ENCODE peak calls at places on chromosome 1, in seven cellular contexts. R is left lung, N is AG04450, W is breast epithelium, C is endodermal cell, P is body of pancreas, F is uterus. T is an unnamed sample. For H3K27me3, the result is how much of the 10 kb centered on the place peaks cover.

GRCh38 chr1:222914861-222915632 is 100.2 kb downstream of the DISP1 start:
- DNase-seq in R (peak), N (no peak), W (no peak), C (no peak), P (no peak), F (no peak), T (no peak)

GRCh38 chr1:4696161-4696745 is 41.8 kb downstream of the AJAP1 start:
- DNase-seq in R (peak), N (no peak), W (no peak), C (no peak), P (no peak), F (no peak), T (no peak)

GRCh38 chr1:233613252-233614172 is at the start of gene KCNK1:
- DNase-seq in R (peak), N (no peak), W (peak), C (peak), P (peak), F (peak), T (no peak)

GRCh38 chr1:240732390-240732789 is 120.4 kb upstream of the GREM2 start:
- DNase-seq in R (no peak), N (peak), W (no peak), C (no peak), P (no peak), F (no peak), T (no peak)

GRCh38 chr1:31509124-31510072 is 66.9 kb upstream of the TINAGL1 start:
- DNase-seq in R (no peak), N (no peak), W (no peak), C (no peak), P (no peak), F (no peak), T (no peak)

GRCh38 chr1:185420588-185421081 is 103.6 kb upstream of the IVNS1ABP start:
- DNase-seq in R (no peak), N (no peak), W (no peak), C (no peak), P (no peak), F (no peak), T (no peak)

GRCh38 chr1:94236630-94237290 is 624 bp downstream of the ARHGAP29 start:
- DNase-seq in R (no peak), N (no peak), W (no peak), C (peak), P (peak), F (peak), T (no peak)

GRCh38 chr1:215273838-215274516 is 191.4 kb downstream of the KCNK2 start:
- DNase-seq in R (no peak), N (peak), W (no peak), C (no peak), P (no peak), F (no peak), T (no peak)

GRCh38 chr1:59123081-59123675 is 173.7 kb upstream of the FGGY start:
- DNase-seq in R (no peak), N (no peak), W (no peak), C (no peak), P (no peak), F (no peak), T (no peak)

GRCh38 chr1:27318596-27318995 is 3.4 kb upstream of the TMEM222 start:
- DNase-seq in R (no peak), N (no peak), W (no peak), C (no peak), P (no peak), F (no peak), T (no peak)

GRCh38 chr1:41122851-41123518 is 101.5 kb upstream of the SLFNL1 start:
- DNase-seq in R (no peak), N (peak), W (no peak), C (peak), P (peak), F (no peak), T (no peak)

GRCh38 chr1:227604446-227604845 is 41.1 kb downstream of the ZNF678 start:
- DNase-seq in R (no peak), N (no peak), W (no peak), C (no peak), P (no peak), F (no peak), T (no peak)

GRCh38 chr1:35173516-35174224 is 19.3 kb downstream of the SFPQ start:
- DNase-seq in R (no peak), N (no peak), W (no peak), C (no peak), P (no peak), F (no peak), T (no peak)

GRCh38 chr1:67479146-67479891 is 49.1 kb upstream of the SERBP1 start:
- DNase-seq in R (no peak), N (no peak), W (no peak), C (no peak), P (peak), F (peak), T (no peak)

GRCh38 chr1:226417830-226418546 is 10.1 kb upstream of the PARP1 start:
- DNase-seq in R (no peak), N (no peak), W (no peak), C (peak), P (no peak), F (no peak), T (no peak)

GRCh38 chr1:79079770-79080169 is 73.2 kb upstream of the ADGRL4 start:
- DNase-seq in R (no peak), N (peak), W (no peak), C (peak), P (peak), F (no peak), T (no peak)

GRCh38 chr1:234969630-234970370 is 158.8 kb downstream of the TOMM20 start:
- DNase-seq in R (peak), N (peak), W (peak), C (peak), P (peak), F (peak), T (no peak)

GRCh38 chr1:16927711-16928485 is 6.2 kb downstream of the CROCC start:
- DNase-seq in R (peak), N (no peak), W (no peak), C (no peak), P (no peak), F (no peak), T (no peak)

GRCh38 chr1:201019321-201019977 is 4.1 kb downstream of the KIF21B start:
- DNase-seq in R (peak), N (no peak), W (no peak), C (peak), P (peak), F (no peak), T (peak)

GRCh38 chr1:226973898-226974543 is 33.9 kb downstream of the COQ8A start:
- DNase-seq in R (no peak), N (no peak), W (no peak), C (peak), P (peak), F (peak), T (no peak)

GRCh38 chr1:168556647-168557046 is 12.8 kb upstream of the XCL2 start:
- DNase-seq in R (no peak), N (no peak), W (no peak), C (no peak), P (no peak), F (no peak), T (no peak)

GRCh38 chr1:240304466-240304865 is 212.8 kb downstream of the FMN2 start:
- DNase-seq in R (no peak), N (no peak), W (no peak), C (peak), P (no peak), F (no peak), T (no peak)

GRCh38 chr1:99808391-99809115 is 41.6 kb upstream of the AGL start:
- DNase-seq in R (no peak), N (peak), W (no peak), C (peak), P (peak), F (peak), T (no peak)

GRCh38 chr1:38235705-38236104 is 189.1 kb upstream of the POU3F1 start:
- DNase-seq in R (no peak), N (no peak), W (no peak), C (no peak), P (peak), F (no peak), T (no peak)

GRCh38 chr1:35029756-35030155 is 2.0 kb downstream of the ZMYM6 start:
- DNase-seq in R (no peak), N (no peak), W (no peak), C (no peak), P (no peak), F (no peak), T (no peak)

GRCh38 chr1:201327687-201328240 is 44.5 kb downstream of the PKP1 start:
- DNase-seq in R (no peak), N (no peak), W (no peak), C (no peak), P (no peak), F (no peak), T (no peak)

GRCh38 chr1:151833172-151833571 is 1.6 kb upstream of the RORC start:
- DNase-seq in R (no peak), N (no peak), W (no peak), C (no peak), P (no peak), F (no peak), T (no peak)

GRCh38 chr1:85342177-85342576 is 65.7 kb upstream of the BCL10 start:
- DNase-seq in R (no peak), N (no peak), W (no peak), C (no peak), P (no peak), F (no peak), T (no peak)

GRCh38 chr1:175158133-175158532 is 34.4 kb downstream of the KIAA0040 start:
- DNase-seq in R (no peak), N (no peak), W (no peak), C (no peak), P (no peak), F (no peak), T (no peak)

GRCh38 chr1:110341146-110341871 is 2.1 kb downstream of the RBM15 start:
- DNase-seq in R (no peak), N (no peak), W (no peak), C (no peak), P (no peak), F (no peak), T (no peak)

GRCh38 chr1:109249654-109250401 is 489 bp downstream of the CELSR2 start:
- DNase-seq in R (peak), N (no peak), W (no peak), C (peak), P (no peak), F (peak), T (no peak)

GRCh38 chr1:34829250-34829649 is 30.3 kb downstream of the SMIM12 start:
- DNase-seq in R (no peak), N (no peak), W (no peak), C (peak), P (no peak), F (no peak), T (no peak)

GRCh38 chr1:17207966-17208418 is 3.1 kb downstream of the PADI1 start:
- DNase-seq in R (no peak), N (no peak), W (no peak), C (peak), P (no peak), F (no peak), T (no peak)

GRCh38 chr1:229624906-229625871 is 733 bp downstream of the TAF5L start:
- DNase-seq in R (peak), N (no peak), W (no peak), C (peak), P (peak), F (peak), T (peak)

GRCh38 chr1:69913967-69914366 is 291.4 kb downstream of the LRRC40 start:
- DNase-seq in R (no peak), N (peak), W (no peak), C (no peak), P (peak), F (no peak), T (no peak)

GRCh38 chr1:18805116-18805515 is 54.3 kb downstream of the TAS1R2 start:
- DNase-seq in R (no peak), N (no peak), W (no peak), C (no peak), P (no peak), F (no peak), T (no peak)

DNA sequence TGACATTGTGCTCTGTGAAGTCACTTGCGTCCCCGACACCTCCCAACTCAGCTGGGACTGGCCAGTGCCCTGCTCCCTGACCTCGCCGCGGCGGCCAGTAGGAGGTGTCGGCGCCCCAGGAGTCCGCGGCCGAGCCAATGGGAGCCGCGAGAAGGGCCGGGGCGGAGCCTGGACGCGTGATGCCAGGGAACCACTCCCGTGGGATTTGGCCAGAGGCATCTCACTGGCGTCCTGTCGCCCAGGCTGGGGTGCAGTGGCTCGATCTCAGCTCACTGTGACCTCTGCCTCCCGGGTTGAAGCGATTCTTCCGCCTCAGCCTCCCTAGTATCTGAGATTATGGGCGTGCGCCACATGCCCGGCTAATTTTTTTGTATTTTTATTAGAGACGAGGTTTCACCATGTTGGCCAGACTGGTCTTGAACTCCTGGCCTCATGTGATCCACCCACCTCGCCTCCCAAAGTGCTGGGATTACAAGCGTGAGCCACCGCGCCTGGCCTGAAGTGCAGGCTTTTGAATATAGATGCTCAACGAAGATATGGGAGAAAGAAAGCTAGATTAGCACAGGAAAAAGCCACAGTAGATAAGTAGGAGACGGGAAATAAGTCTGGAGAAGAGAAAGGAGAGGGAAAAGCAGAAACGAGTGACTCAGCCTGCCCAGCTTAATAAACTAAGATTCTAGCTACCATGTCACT is 38.0 kb downstream of the ZBTB8OS start:
- DNase-seq in R (peak), N (no peak), W (peak), C (peak), P (peak), F (peak), T (peak)
- TF ChIP-seq CTCF in R (peak), N (no peak), W (no peak), C (peak), P (no peak), F (peak), T (no peak)

GRCh38 chr1:8027748-8028631 is 1.9 kb upstream of the ERRFI1 start:
- DNase-seq in R (no peak), N (no peak), W (no peak), C (no peak), P (no peak), F (no peak), T (no peak)
- H3K27ac ChIP-seq in R (peak), N (peak), W (peak), C (no peak), P (peak), F (peak), T (no peak)

GRCh38 chr1:202628646-202629215 is 81.5 kb downstream of the SYT2 start:
- DNase-seq in R (no peak), N (no peak), W (no peak), C (no peak), P (no peak), F (no peak), T (no peak)
- H3K27me3 ChIP-seq in R (half or more), N (under half), W (under half), C (under half), P (under half), F (under half), T (under half)

DNA sequence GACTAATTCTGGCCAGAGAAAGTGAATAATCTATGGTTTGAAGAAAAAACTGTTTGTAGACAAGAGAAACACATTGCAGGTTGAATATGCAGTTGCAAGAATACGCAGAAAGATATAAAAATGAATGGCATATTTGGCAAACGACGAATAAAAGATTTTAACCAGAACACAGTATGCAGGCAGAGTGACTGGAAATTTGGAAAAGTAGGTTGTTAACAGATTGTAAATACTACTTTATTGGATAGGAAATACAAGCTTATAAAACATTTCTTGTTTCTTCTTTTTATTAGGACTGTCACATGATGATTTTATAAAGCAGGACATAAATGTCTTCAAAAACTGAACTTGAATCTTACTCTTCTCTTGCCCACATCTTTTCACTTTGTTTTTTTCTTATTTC is 573.3 kb upstream of the PBX1 start:
- DNase-seq in R (no peak), N (no peak), W (no peak), C (no peak), P (no peak), F (no peak), T (no peak)
- TF ChIP-seq CTCF in R (no peak), N (no peak), W (no peak), C (no peak), P (no peak), F (no peak), T (no peak)

GRCh38 chr1:65178235-65178634 is 30.2 kb downstream of the AK4 start:
- DNase-seq in R (no peak), N (no peak), W (no peak), C (no peak), P (no peak), F (no peak), T (no peak)

GRCh38 chr1:65177457-65177856 is 29.5 kb downstream of the AK4 start:
- DNase-seq in R (no peak), N (no peak), W (no peak), C (no peak), P (no peak), F (no peak), T (no peak)

GRCh38 chr1:65176071-65176470 is 28.1 kb downstream of the AK4 start:
- DNase-seq in R (no peak), N (no peak), W (no peak), C (no peak), P (no peak), F (no peak), T (no peak)

GRCh38 chr1:65175171-65176070 is 27.4 kb downstream of the AK4 start:
- DNase-seq in R (no peak), N (no peak), W (no peak), C (no peak), P (no peak), F (no peak), T (no peak)

GRCh38 chr1:65176571-65176970 is 28.6 kb downstream of the AK4 start:
- DNase-seq in R (no peak), N (no peak), W (no peak), C (no peak), P (no peak), F (no peak), T (no peak)
- H3K27ac ChIP-seq in R (no peak), N (no peak), W (peak), C (no peak), P (no peak), F (no peak), T (no peak)

GRCh38 chr1:32536764-32537163 is 2.5 kb upstream of the ZBTB8A start:
- DNase-seq in R (no peak), N (no peak), W (no peak), C (no peak), P (no peak), F (no peak), T (no peak)
- H3K27me3 ChIP-seq in R (under half), N (under half), W (under half), C (under half), P (under half), F (under half), T (under half)

GRCh38 chr1:162941024-162941423 is 80.0 kb upstream of the CCDC190 start:
- DNase-seq in R (no peak), N (no peak), W (no peak), C (no peak), P (no peak), F (no peak), T (no peak)

GRCh38 chr1:162943627-162944026 is 82.7 kb upstream of the CCDC190 start:
- DNase-seq in R (no peak), N (no peak), W (no peak), C (no peak), P (no peak), F (no peak), T (no peak)

GRCh38 chr1:162942903-162943567 is 82.1 kb upstream of the CCDC190 start:
- DNase-seq in R (no peak), N (no peak), W (no peak), C (no peak), P (no peak), F (no peak), T (no peak)

GRCh38 chr1:162937721-162938395 is 76.9 kb upstream of the CCDC190 start:
- DNase-seq in R (no peak), N (no peak), W (no peak), C (no peak), P (no peak), F (no peak), T (no peak)

GRCh38 chr1:162939035-162939434 is 78.1 kb upstream of the CCDC190 start:
- DNase-seq in R (no peak), N (no peak), W (no peak), C (no peak), P (no peak), F (no peak), T (no peak)
- TF ChIP-seq CTCF in R (no peak), N (peak), W (no peak), C (no peak), P (no peak), F (no peak), T (no peak)

GRCh38 chr1:23911924-23912323 is 1.2 kb downstream of the CNR2 start:
- DNase-seq in R (no peak), N (no peak), W (no peak), C (no peak), P (no peak), F (no peak), T (no peak)

GRCh38 chr1:23909412-23909811 is 3.8 kb downstream of the CNR2 start:
- DNase-seq in R (no peak), N (no peak), W (no peak), C (no peak), P (no peak), F (no peak), T (no peak)

GRCh38 chr1:23908453-23909341 is 4.5 kb downstream of the CNR2 start:
- DNase-seq in R (no peak), N (no peak), W (no peak), C (no peak), P (peak), F (no peak), T (no peak)

GRCh38 chr1:23910144-23910543 is 3.0 kb downstream of the CNR2 start:
- DNase-seq in R (no peak), N (no peak), W (no peak), C (no peak), P (no peak), F (no peak), T (no peak)

DNA sequence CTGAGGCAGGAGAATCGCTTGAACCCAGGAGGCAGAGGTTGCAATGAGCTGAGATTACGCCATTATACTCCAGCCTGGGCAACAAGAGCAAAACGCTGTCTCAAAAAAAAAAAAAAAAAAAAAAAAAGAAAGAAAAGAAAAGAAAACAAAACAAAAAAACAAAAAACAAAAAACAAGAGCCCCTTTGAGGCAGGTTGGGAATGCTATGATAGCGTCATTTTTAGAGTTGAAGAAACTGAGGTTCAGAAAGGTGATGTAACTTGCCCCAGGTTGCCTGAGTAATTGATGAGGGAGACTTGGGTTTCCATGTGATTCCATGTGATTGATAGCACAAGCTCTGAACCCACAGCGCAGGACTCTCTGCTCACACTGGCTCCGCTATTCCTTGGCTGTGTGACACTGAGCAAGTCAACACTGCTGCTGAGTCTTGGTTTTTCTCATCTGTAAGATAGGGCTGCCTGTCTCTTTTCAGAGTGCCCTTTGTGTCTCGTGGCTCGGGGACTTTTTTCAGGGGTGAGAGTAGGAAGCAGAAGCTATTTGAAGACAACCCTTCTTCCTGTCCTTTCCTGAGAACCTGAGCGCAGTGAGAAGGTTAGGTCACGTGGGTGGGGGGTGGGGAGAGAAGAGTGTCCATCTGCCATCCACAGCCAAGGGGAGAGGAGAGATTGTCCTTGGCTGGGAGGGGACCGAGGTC is 2.5 kb downstream of the CNR2 start:
- DNase-seq in R (no peak), N (no peak), W (no peak), C (no peak), P (no peak), F (no peak), T (no peak)
- H3K27ac ChIP-seq in R (no peak), N (no peak), W (no peak), C (no peak), P (no peak), F (no peak), T (no peak)

T was measured in CD4-positive, alpha-beta T cell.